ENCODE peak calls at places on chromosomes 12 and 14, in ten cellular contexts. One of them, this sample, is unnamed.

GRCh38 chr14:53551862-53552261 is 398.7 kb upstream of the DDHD1 start:
- DNase-seq in H1: no peak
- DNase-seq in NB4: no peak
- DNase-seq in progenitor cell of endocrine pancreas: no peak
- DNase-seq in cardiac fibroblast: no peak
- DNase-seq in CD4-positive, alpha-beta T cell: no peak
- DNase-seq in AG10803: no peak
- DNase-seq in MCF 10A: no peak
- DNase-seq in neural crest cell: no peak
- DNase-seq in psoas muscle: no peak
- DNase-seq in this sample: no peak

GRCh38 chr12:57416039-57416996 is 14.5 kb downstream of the R3HDM2 start:
- DNase-seq in NB4: peak; percentile 24
- DNase-seq in psoas muscle: no peak
- DNase-seq in CD4-positive, alpha-beta T cell: no peak
- DNase-seq in H1: no peak
- DNase-seq in MCF 10A: peak; percentile 53
- DNase-seq in cardiac fibroblast: no peak
- DNase-seq in neural crest cell: no peak
- DNase-seq in AG10803: peak; percentile 5
- DNase-seq in progenitor cell of endocrine pancreas: no peak
- DNase-seq in this sample: peak; percentile 60

GRCh38 chr12:101792046-101792931 is 38.5 kb downstream of the GNPTAB start:
- DNase-seq in NB4: no peak
- DNase-seq in psoas muscle: no peak
- DNase-seq in MCF 10A: peak; percentile 4
- DNase-seq in AG10803: no peak
- DNase-seq in H1: no peak
- DNase-seq in CD4-positive, alpha-beta T cell: no peak
- DNase-seq in neural crest cell: no peak
- DNase-seq in progenitor cell of endocrine pancreas: no peak
- DNase-seq in cardiac fibroblast: no peak
- DNase-seq in this sample: peak; percentile 12

GRCh38 chr14:64788706-64789105 is 84.5 kb downstream of the PLEKHG3 start:
- DNase-seq in AG10803: peak; percentile 93
- DNase-seq in NB4: no peak
- DNase-seq in H1: no peak
- DNase-seq in psoas muscle: no peak
- DNase-seq in cardiac fibroblast: peak; percentile 85
- DNase-seq in progenitor cell of endocrine pancreas: no peak
- DNase-seq in neural crest cell: no peak
- DNase-seq in CD4-positive, alpha-beta T cell: no peak
- DNase-seq in MCF 10A: peak; percentile 95
- DNase-seq in this sample: peak; percentile 74

GRCh38 chr14:37034410-37035285 is 137.8 kb downstream of the SLC25A21 start:
- DNase-seq in AG10803: peak; percentile 76
- DNase-seq in NB4: no peak
- DNase-seq in progenitor cell of endocrine pancreas: no peak
- DNase-seq in MCF 10A: peak; percentile 72
- DNase-seq in psoas muscle: no peak
- DNase-seq in cardiac fibroblast: no peak
- DNase-seq in CD4-positive, alpha-beta T cell: no peak
- DNase-seq in H1: no peak
- DNase-seq in neural crest cell: no peak
- DNase-seq in this sample: peak; percentile 24

GRCh38 chr14:91385227-91385626 is 32.4 kb downstream of the CCDC88C start:
- DNase-seq in progenitor cell of endocrine pancreas: no peak
- DNase-seq in cardiac fibroblast: no peak
- DNase-seq in MCF 10A: no peak
- DNase-seq in CD4-positive, alpha-beta T cell: no peak
- DNase-seq in NB4: no peak
- DNase-seq in AG10803: no peak
- DNase-seq in neural crest cell: no peak
- DNase-seq in psoas muscle: no peak
- DNase-seq in H1: no peak
- DNase-seq in this sample: no peak

GRCh38 chr12:58540480-58541299 is 379.6 kb downstream of the LRIG3 start:
- DNase-seq in NB4: peak; percentile 73
- DNase-seq in progenitor cell of endocrine pancreas: peak; percentile 73
- DNase-seq in psoas muscle: peak; percentile 64
- DNase-seq in CD4-positive, alpha-beta T cell: no peak
- DNase-seq in neural crest cell: peak; percentile 68
- DNase-seq in H1: peak; percentile 75
- DNase-seq in cardiac fibroblast: peak; percentile 90
- DNase-seq in AG10803: peak; percentile 88
- DNase-seq in MCF 10A: peak; percentile 78
- DNase-seq in this sample: peak; percentile 96

GRCh38 chr12:78795934-78796445 is 68.6 kb upstream of the SYT1 start:
- DNase-seq in progenitor cell of endocrine pancreas: no peak
- DNase-seq in NB4: no peak
- DNase-seq in H1: no peak
- DNase-seq in neural crest cell: no peak
- DNase-seq in cardiac fibroblast: no peak
- DNase-seq in CD4-positive, alpha-beta T cell: no peak
- DNase-seq in MCF 10A: no peak
- DNase-seq in AG10803: no peak
- DNase-seq in psoas muscle: no peak
- DNase-seq in this sample: no peak

GRCh38 chr12:121799175-121799841 is 4.5 kb upstream of the SETD1B start:
- DNase-seq in H1: no peak
- DNase-seq in progenitor cell of endocrine pancreas: no peak
- DNase-seq in psoas muscle: peak; percentile 92
- DNase-seq in NB4: peak; percentile 81
- DNase-seq in CD4-positive, alpha-beta T cell: peak; percentile 56
- DNase-seq in cardiac fibroblast: peak; percentile 83
- DNase-seq in neural crest cell: no peak
- DNase-seq in AG10803: peak; percentile 92
- DNase-seq in MCF 10A: peak; percentile 87
- DNase-seq in this sample: peak; percentile 79

GRCh38 chr12:126926023-126926600 is 1340.9 kb upstream of the TMEM132C start:
- DNase-seq in progenitor cell of endocrine pancreas: no peak
- DNase-seq in cardiac fibroblast: no peak
- DNase-seq in AG10803: no peak
- DNase-seq in H1: no peak
- DNase-seq in MCF 10A: peak; percentile 17
- DNase-seq in CD4-positive, alpha-beta T cell: no peak
- DNase-seq in psoas muscle: no peak
- DNase-seq in NB4: peak; percentile 6
- DNase-seq in neural crest cell: no peak
- DNase-seq in this sample: no peak

GRCh38 chr14:42428996-42429395 is 822.3 kb downstream of the LRFN5 start:
- DNase-seq in NB4: no peak
- DNase-seq in psoas muscle: no peak
- DNase-seq in progenitor cell of endocrine pancreas: no peak
- DNase-seq in CD4-positive, alpha-beta T cell: no peak
- DNase-seq in AG10803: no peak
- DNase-seq in MCF 10A: no peak
- DNase-seq in neural crest cell: no peak
- DNase-seq in cardiac fibroblast: no peak
- DNase-seq in H1: no peak
- DNase-seq in this sample: no peak

GRCh38 chr12:122293081-122293480 is 26.8 kb upstream of the VPS33A start:
- DNase-seq in progenitor cell of endocrine pancreas: no peak
- DNase-seq in CD4-positive, alpha-beta T cell: no peak
- DNase-seq in neural crest cell: no peak
- DNase-seq in cardiac fibroblast: no peak
- DNase-seq in psoas muscle: no peak
- DNase-seq in H1: no peak
- DNase-seq in AG10803: no peak
- DNase-seq in MCF 10A: no peak
- DNase-seq in NB4: no peak
- DNase-seq in this sample: no peak

GRCh38 chr14:63874223-63874622 is 21.4 kb downstream of the SYNE2 start:
- DNase-seq in AG10803: no peak
- DNase-seq in cardiac fibroblast: no peak
- DNase-seq in neural crest cell: no peak
- DNase-seq in progenitor cell of endocrine pancreas: no peak
- DNase-seq in MCF 10A: no peak
- DNase-seq in NB4: no peak
- DNase-seq in CD4-positive, alpha-beta T cell: no peak
- DNase-seq in H1: no peak
- DNase-seq in psoas muscle: no peak
- DNase-seq in this sample: no peak

DNA sequence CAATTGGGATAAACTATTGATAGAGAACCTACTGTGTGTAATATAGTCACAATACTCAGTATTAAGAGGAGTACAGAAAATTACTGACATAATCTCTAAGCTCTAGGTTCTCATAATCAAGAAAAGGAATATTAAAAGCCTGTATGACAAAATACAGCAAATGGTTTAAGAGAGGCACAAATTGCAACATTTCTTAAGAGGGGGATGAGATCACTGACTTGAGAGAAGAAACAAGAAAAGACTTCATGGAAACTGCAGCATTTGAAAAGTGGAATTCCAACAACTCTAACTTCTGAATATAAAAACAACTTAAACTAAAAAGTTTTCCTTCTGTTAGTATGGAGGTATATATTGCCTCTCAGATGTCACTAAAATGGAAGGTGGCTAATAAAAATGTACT is 89.7 kb downstream of the NUMB start:
- DNase-seq in progenitor cell of endocrine pancreas: no peak
- DNase-seq in cardiac fibroblast: peak; percentile 17
- DNase-seq in H1: no peak
- DNase-seq in MCF 10A: no peak
- DNase-seq in CD4-positive, alpha-beta T cell: no peak
- DNase-seq in psoas muscle: no peak
- DNase-seq in neural crest cell: no peak
- DNase-seq in NB4: no peak
- DNase-seq in AG10803: peak; percentile 20
- DNase-seq in this sample: no peak
- TF ChIP-seq CTCF in progenitor cell of endocrine pancreas: no peak
- TF ChIP-seq CTCF in cardiac fibroblast: no peak
- TF ChIP-seq CTCF in H1: no peak
- TF ChIP-seq CTCF in MCF 10A: no peak
- TF ChIP-seq CTCF in CD4-positive, alpha-beta T cell: no peak
- TF ChIP-seq CTCF in psoas muscle: no peak
- TF ChIP-seq CTCF in neural crest cell: no peak
- TF ChIP-seq CTCF in NB4: no peak
- TF ChIP-seq CTCF in AG10803: no peak
- TF ChIP-seq CTCF in this sample: no peak

GRCh38 chr14:104216457-104216856 is 78.1 kb downstream of the KIF26A start:
- DNase-seq in neural crest cell: no peak
- DNase-seq in NB4: no peak
- DNase-seq in progenitor cell of endocrine pancreas: no peak
- DNase-seq in psoas muscle: peak; percentile 12
- DNase-seq in H1: no peak
- DNase-seq in AG10803: no peak
- DNase-seq in MCF 10A: no peak
- DNase-seq in cardiac fibroblast: no peak
- DNase-seq in CD4-positive, alpha-beta T cell: no peak
- DNase-seq in this sample: no peak
- TF ChIP-seq CTCF in neural crest cell: no peak
- TF ChIP-seq CTCF in NB4: no peak
- TF ChIP-seq CTCF in progenitor cell of endocrine pancreas: no peak
- TF ChIP-seq CTCF in psoas muscle: no peak
- TF ChIP-seq CTCF in H1: no peak
- TF ChIP-seq CTCF in AG10803: no peak
- TF ChIP-seq CTCF in MCF 10A: no peak
- TF ChIP-seq CTCF in cardiac fibroblast: no peak
- TF ChIP-seq CTCF in CD4-positive, alpha-beta T cell: no peak
- TF ChIP-seq CTCF in this sample: no peak

GRCh38 chr12:123807002-123807401 is 44.9 kb downstream of the DNAH10 start:
- DNase-seq in CD4-positive, alpha-beta T cell: no peak
- DNase-seq in neural crest cell: no peak
- DNase-seq in progenitor cell of endocrine pancreas: no peak
- DNase-seq in cardiac fibroblast: no peak
- DNase-seq in NB4: no peak
- DNase-seq in H1: no peak
- DNase-seq in MCF 10A: no peak
- DNase-seq in AG10803: no peak
- DNase-seq in psoas muscle: no peak
- DNase-seq in this sample: no peak

GRCh38 chr12:123798518-123798917 is 36.4 kb downstream of the DNAH10 start:
- DNase-seq in AG10803: no peak
- DNase-seq in NB4: no peak
- DNase-seq in cardiac fibroblast: no peak
- DNase-seq in neural crest cell: no peak
- DNase-seq in psoas muscle: no peak
- DNase-seq in progenitor cell of endocrine pancreas: no peak
- DNase-seq in MCF 10A: no peak
- DNase-seq in CD4-positive, alpha-beta T cell: no peak
- DNase-seq in H1: no peak
- DNase-seq in this sample: no peak

GRCh38 chr12:123805119-123805518 is 43.0 kb downstream of the DNAH10 start:
- DNase-seq in neural crest cell: no peak
- DNase-seq in psoas muscle: no peak
- DNase-seq in MCF 10A: no peak
- DNase-seq in progenitor cell of endocrine pancreas: no peak
- DNase-seq in NB4: no peak
- DNase-seq in cardiac fibroblast: no peak
- DNase-seq in CD4-positive, alpha-beta T cell: no peak
- DNase-seq in AG10803: no peak
- DNase-seq in H1: no peak
- DNase-seq in this sample: no peak

GRCh38 chr12:123799227-123799626 is 37.1 kb downstream of the DNAH10 start:
- DNase-seq in cardiac fibroblast: no peak
- DNase-seq in neural crest cell: no peak
- DNase-seq in H1: no peak
- DNase-seq in AG10803: no peak
- DNase-seq in psoas muscle: no peak
- DNase-seq in NB4: no peak
- DNase-seq in MCF 10A: no peak
- DNase-seq in CD4-positive, alpha-beta T cell: no peak
- DNase-seq in progenitor cell of endocrine pancreas: no peak
- DNase-seq in this sample: no peak

DNA sequence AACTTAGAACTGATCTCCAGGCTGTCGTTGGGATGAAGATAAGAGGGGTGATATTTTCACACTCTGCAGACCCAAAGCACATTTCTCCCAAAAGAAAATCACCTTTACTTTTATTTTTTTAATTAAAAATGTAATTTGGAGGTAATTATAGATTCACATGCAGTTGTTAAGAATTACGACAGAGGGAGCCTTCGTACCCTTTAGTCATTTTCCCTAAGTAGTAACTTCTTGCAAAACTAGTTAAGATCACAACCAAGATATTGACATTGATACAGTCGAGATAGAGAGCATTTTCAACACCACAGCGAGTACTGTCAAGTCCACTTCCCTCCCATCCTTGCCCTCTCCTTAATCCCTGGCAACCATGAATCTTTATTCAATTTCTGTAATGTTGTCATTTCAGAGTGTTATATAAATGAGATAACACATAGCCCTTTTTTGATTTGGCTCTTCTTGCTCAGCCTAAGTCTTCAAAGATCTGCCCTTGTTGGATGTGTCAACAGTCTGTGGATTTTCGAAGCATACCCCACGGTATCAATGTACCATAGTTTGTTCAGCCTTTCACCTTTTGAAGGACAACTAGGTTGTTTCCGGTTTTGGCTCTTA is 39.6 kb downstream of the DNAH10 start:
- DNase-seq in progenitor cell of endocrine pancreas: no peak
- DNase-seq in NB4: peak; percentile 71
- DNase-seq in MCF 10A: peak; percentile 50
- DNase-seq in cardiac fibroblast: peak; percentile 24
- DNase-seq in CD4-positive, alpha-beta T cell: no peak
- DNase-seq in neural crest cell: no peak
- DNase-seq in AG10803: peak; percentile 43
- DNase-seq in psoas muscle: no peak
- DNase-seq in H1: no peak
- DNase-seq in this sample: peak; percentile 15
- TF ChIP-seq CTCF in progenitor cell of endocrine pancreas: no peak
- TF ChIP-seq CTCF in NB4: peak; percentile 57
- TF ChIP-seq CTCF in MCF 10A: peak; percentile 62
- TF ChIP-seq CTCF in cardiac fibroblast: peak; percentile 42
- TF ChIP-seq CTCF in CD4-positive, alpha-beta T cell: no peak
- TF ChIP-seq CTCF in neural crest cell: peak; percentile 59
- TF ChIP-seq CTCF in AG10803: peak; percentile 69
- TF ChIP-seq CTCF in psoas muscle: peak; percentile 16
- TF ChIP-seq CTCF in H1: no peak
- TF ChIP-seq CTCF in this sample: peak; percentile 37

GRCh38 chr14:72416892-72417291 is 477.0 kb downstream of the DPF3 start:
- DNase-seq in neural crest cell: no peak
- DNase-seq in psoas muscle: no peak
- DNase-seq in CD4-positive, alpha-beta T cell: no peak
- DNase-seq in H1: no peak
- DNase-seq in AG10803: no peak
- DNase-seq in progenitor cell of endocrine pancreas: no peak
- DNase-seq in cardiac fibroblast: no peak
- DNase-seq in MCF 10A: no peak
- DNase-seq in NB4: peak; percentile 15
- DNase-seq in this sample: no peak
- TF ChIP-seq CTCF in neural crest cell: peak; percentile 14
- TF ChIP-seq CTCF in psoas muscle: no peak
- TF ChIP-seq CTCF in CD4-positive, alpha-beta T cell: no peak
- TF ChIP-seq CTCF in H1: peak; percentile 53
- TF ChIP-seq CTCF in AG10803: no peak
- TF ChIP-seq CTCF in progenitor cell of endocrine pancreas: no peak
- TF ChIP-seq CTCF in cardiac fibroblast: no peak
- TF ChIP-seq CTCF in MCF 10A: no peak
- TF ChIP-seq CTCF in NB4: no peak
- TF ChIP-seq CTCF in this sample: no peak